ENCODE peak calls at places on chromosomes 7 and 10, in ten cellular contexts. Q is GM04504; J is fibroblast of pulmonary artery; L is activated CD4-positive, alpha-beta T cell treated with anti-CD3 and anti-CD28 coated beads, Interleukin-2, amount 50 U/mL, for 24 hours; C is KG1; M is activated T-cell treated with anti-CD3 and anti-CD28 coated beads for 1 hour; N is activated effector memory CD4-positive, alpha-beta T cell treated with Interleukin-2 at 50 U/mL for 16 hours; K is HFFc6; X is ovary; S is endothelial cell. H is an unnamed sample.

GRCh38 chr7:2399848-2400587 is 3.4 kb upstream of the CHST12 start:
- DNase-seq in K (peak), M (no peak), L (no peak), J (peak), X (peak), S (no peak), N (no peak), C (peak), Q (peak), H (peak)

GRCh38 chr7:142371586-142372377 is 113.9 kb upstream of the PRSS58 start:
- DNase-seq in Q (no peak), L (no peak), S (no peak), C (no peak), N (no peak), X (no peak), J (no peak), M (no peak), K (no peak), H (no peak)

GRCh38 chr7:87598234-87599009 is 2.3 kb downstream of the ABCB1 start:
- DNase-seq in M (no peak), Q (no peak), L (no peak), N (no peak), J (no peak), X (no peak), K (no peak), S (no peak), C (no peak), H (no peak)

GRCh38 chr10:102001435-102002068 is 54.4 kb downstream of the ARMH3 start:
- DNase-seq in C (no peak), J (no peak), K (no peak), S (no peak), Q (no peak), X (no peak), L (no peak), N (no peak), M (no peak), H (no peak)

GRCh38 chr10:71968553-71969474 is 4.6 kb downstream of the CHST3 start:
- DNase-seq in J (no peak), Q (no peak), S (no peak), M (no peak), C (no peak), K (peak), N (no peak), X (peak), L (no peak), H (no peak)

GRCh38 chr10:8416192-8416701 is 361.8 kb downstream of the GATA3 start:
- DNase-seq in L (no peak), C (no peak), M (no peak), Q (no peak), X (no peak), S (no peak), K (no peak), J (no peak), N (peak), H (no peak)

GRCh38 chr7:116953372-116953726 is at the start of gene ST7:
- DNase-seq in S (peak), L (peak), M (peak), Q (peak), K (peak), C (peak), X (peak), J (peak), N (peak), H (no peak)

GRCh38 chr10:98217793-98218192 is 50.2 kb downstream of the LOXL4 start:
- DNase-seq in N (no peak), L (no peak), X (no peak), C (no peak), S (no peak), Q (no peak), M (no peak), K (no peak), J (peak), H (no peak)

GRCh38 chr7:68684246-68684850 is 913.9 kb upstream of the AUTS2 start:
- DNase-seq in M (no peak), N (no peak), Q (no peak), J (peak), S (no peak), X (no peak), K (no peak), C (no peak), L (no peak), H (no peak)

GRCh38 chr7:121082400-121083101 is 94.0 kb downstream of the CPED1 start:
- DNase-seq in K (no peak), J (no peak), N (no peak), C (no peak), M (no peak), L (no peak), X (no peak), Q (no peak), S (no peak), H (no peak)

GRCh38 chr7:73906874-73907273 is 45.9 kb downstream of the TMEM270 start:
- DNase-seq in N (no peak), K (no peak), Q (no peak), X (peak), M (no peak), J (no peak), L (no peak), S (no peak), C (no peak), H (no peak)

GRCh38 chr7:744854-745430 is 17.9 kb upstream of the PRKAR1B start:
- DNase-seq in C (no peak), Q (no peak), M (no peak), X (peak), J (no peak), S (no peak), N (no peak), K (no peak), L (no peak), H (no peak)

GRCh38 chr7:47688311-47689100 is 106.6 kb upstream of the TNS3 start:
- DNase-seq in N (no peak), X (no peak), K (no peak), Q (no peak), M (no peak), S (no peak), L (no peak), J (no peak), C (no peak), H (no peak)

GRCh38 chr10:95655571-95656290 is 780 bp downstream of the ALDH18A1 start:
- DNase-seq in Q (peak), X (no peak), L (peak), N (peak), J (peak), M (no peak), C (peak), K (peak), S (no peak), H (no peak)

GRCh38 chr7:116548506-116548905 is 23.7 kb downstream of the CAV1 start:
- DNase-seq in M (no peak), S (no peak), L (no peak), X (no peak), J (no peak), K (no peak), Q (no peak), N (no peak), C (no peak), H (no peak)

GRCh38 chr7:112550468-112551060 is 69.8 kb downstream of the LSMEM1 start:
- DNase-seq in C (no peak), L (peak), N (no peak), K (peak), S (peak), M (no peak), X (no peak), J (peak), Q (peak), H (peak)

GRCh38 chr10:21317902-21318301 is 207.6 kb downstream of the SKIDA1 start:
- DNase-seq in M (no peak), N (no peak), K (peak), Q (no peak), X (no peak), L (no peak), S (no peak), J (peak), C (no peak), H (no peak)